ENCODE peak calls at places on chromosomes 16 and 17, in five cellular contexts. A, T, S, Y and I are unnamed samples.

GRCh38 chr16:15811778-15812750 is 44.8 kb downstream of the MYH11 start:
- DNase-seq in A (peak; percentile 87), T (peak; percentile 91), S (no peak), Y (peak; percentile 66), I (no peak)

GRCh38 chr16:27729516-27730304 is 179.8 kb downstream of the KATNIP start:
- DNase-seq in A (no peak), T (no peak), S (no peak), Y (no peak), I (no peak)

GRCh38 chr16:2142942-2143868 is 5.2 kb upstream of the RAB26 start:
- DNase-seq in A (no peak), T (no peak), S (no peak), Y (peak; percentile 47), I (no peak)

GRCh38 chr16:12819126-12820117 is 15.7 kb upstream of the CPPED1 start:
- DNase-seq in A (peak; percentile 87), T (peak; percentile 71), S (peak; percentile 71), Y (peak; percentile 92), I (peak; percentile 65)

GRCh38 chr17:57138956-57139576 is 54.0 kb downstream of the AKAP1 start:
- DNase-seq in A (no peak), T (no peak), S (no peak), Y (no peak), I (no peak)

GRCh38 chr16:88706288-88706964 is at the start of the genes CTU2 and RNF166:
- DNase-seq in A (peak; percentile 71), T (peak; percentile 94), S (peak; percentile 90), Y (peak; percentile 94), I (peak; percentile 74)

GRCh38 chr16:68064791-68065365 is 20.3 kb upstream of the NFATC3 start:
- DNase-seq in A (peak; percentile 73), T (peak; percentile 85), S (peak; percentile 77), Y (peak; percentile 92), I (peak; percentile 64)

GRCh38 chr17:59561042-59561441 is 4.4 kb upstream of the DHX40 start:
- DNase-seq in A (peak; percentile 35), T (no peak), S (no peak), Y (peak; percentile 66), I (no peak)

GRCh38 chr17:51461578-51462004 is 201.2 kb downstream of the UTP18 start:
- DNase-seq in A (peak; percentile 78), T (no peak), S (peak; percentile 50), Y (peak; percentile 97), I (peak; percentile 44)

GRCh38 chr16:23534868-23535860 is 22.0 kb downstream of the EARS2 start:
- DNase-seq in A (no peak), T (no peak), S (no peak), Y (no peak), I (no peak)

GRCh38 chr17:57350266-57350665 is 93.9 kb downstream of the MSI2 start:
- DNase-seq in A (no peak), T (no peak), S (peak; percentile 38), Y (peak; percentile 43), I (peak; percentile 69)

GRCh38 chr16:84498859-84499620 is 5.4 kb downstream of the MEAK7 start:
- DNase-seq in A (no peak), T (no peak), S (no peak), Y (no peak), I (no peak)

GRCh38 chr16:84841787-84842300 is 22.1 kb downstream of the CRISPLD2 start:
- DNase-seq in A (no peak), T (no peak), S (peak; percentile 77), Y (peak; percentile 97), I (no peak)

GRCh38 chr17:61482467-61482866 is 30.2 kb downstream of the TBX4 start:
- DNase-seq in A (no peak), T (no peak), S (no peak), Y (no peak), I (no peak)

GRCh38 chr16:78381060-78381459 is 281.6 kb downstream of the WWOX start:
- DNase-seq in A (no peak), T (no peak), S (no peak), Y (no peak), I (no peak)

GRCh38 chr17:73550561-73550960 is 93.7 kb downstream of the SDK2 start:
- DNase-seq in A (no peak), T (no peak), S (no peak), Y (peak; percentile 73), I (no peak)

GRCh38 chr17:44599298-44600175 is 42.3 kb downstream of the FZD2 start:
- DNase-seq in A (peak; percentile 84), T (peak; percentile 93), S (peak; percentile 55), Y (peak; percentile 86), I (peak; percentile 66)

GRCh38 chr16:52825882-52826281 is 226.8 kb downstream of the CHD9NB start:
- DNase-seq in A (no peak), T (no peak), S (no peak), Y (no peak), I (no peak)

GRCh38 chr17:14784997-14785696 is 480.0 kb downstream of the PMP22 start:
- DNase-seq in A (peak; percentile 34), T (no peak), S (no peak), Y (peak; percentile 85), I (no peak)

DNA sequence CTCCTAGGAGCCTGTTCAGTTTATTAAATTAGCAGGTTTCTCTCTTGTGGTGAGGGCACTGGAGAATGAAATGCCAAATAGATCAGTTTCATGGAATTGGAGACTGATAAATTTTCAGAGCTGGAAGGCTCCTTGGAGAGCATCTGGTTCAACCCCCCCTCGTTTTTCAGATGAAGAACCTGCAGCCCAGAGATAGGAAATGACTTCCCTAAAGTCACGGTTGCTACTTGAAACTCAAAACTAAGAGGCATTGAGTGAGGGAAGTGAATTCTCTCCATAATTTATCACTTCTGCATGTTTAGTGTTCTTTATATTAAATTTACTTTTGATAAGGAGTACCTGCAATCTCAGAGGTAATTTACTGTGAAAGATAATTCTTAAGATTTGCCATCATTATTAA is 366.0 kb upstream of the CCL2 start:
- DNase-seq in A (no peak), T (no peak), S (no peak), Y (no peak), I (no peak)
- TF ChIP-seq CTCF in A (no peak), T (no peak), S (no peak), Y (no peak), I (no peak)

GRCh38 chr17:41308918-41309359 is at the start of gene KRTAP16-1:
- DNase-seq in A (no peak), T (no peak), S (no peak), Y (no peak), I (no peak)
- H3K4me3 ChIP-seq in A (no peak within 1 kb of the TSS), T (no peak within 1 kb of the TSS), S (no peak within 1 kb of the TSS), Y (no peak within 1 kb of the TSS), I (no peak within 1 kb of the TSS)

DNA sequence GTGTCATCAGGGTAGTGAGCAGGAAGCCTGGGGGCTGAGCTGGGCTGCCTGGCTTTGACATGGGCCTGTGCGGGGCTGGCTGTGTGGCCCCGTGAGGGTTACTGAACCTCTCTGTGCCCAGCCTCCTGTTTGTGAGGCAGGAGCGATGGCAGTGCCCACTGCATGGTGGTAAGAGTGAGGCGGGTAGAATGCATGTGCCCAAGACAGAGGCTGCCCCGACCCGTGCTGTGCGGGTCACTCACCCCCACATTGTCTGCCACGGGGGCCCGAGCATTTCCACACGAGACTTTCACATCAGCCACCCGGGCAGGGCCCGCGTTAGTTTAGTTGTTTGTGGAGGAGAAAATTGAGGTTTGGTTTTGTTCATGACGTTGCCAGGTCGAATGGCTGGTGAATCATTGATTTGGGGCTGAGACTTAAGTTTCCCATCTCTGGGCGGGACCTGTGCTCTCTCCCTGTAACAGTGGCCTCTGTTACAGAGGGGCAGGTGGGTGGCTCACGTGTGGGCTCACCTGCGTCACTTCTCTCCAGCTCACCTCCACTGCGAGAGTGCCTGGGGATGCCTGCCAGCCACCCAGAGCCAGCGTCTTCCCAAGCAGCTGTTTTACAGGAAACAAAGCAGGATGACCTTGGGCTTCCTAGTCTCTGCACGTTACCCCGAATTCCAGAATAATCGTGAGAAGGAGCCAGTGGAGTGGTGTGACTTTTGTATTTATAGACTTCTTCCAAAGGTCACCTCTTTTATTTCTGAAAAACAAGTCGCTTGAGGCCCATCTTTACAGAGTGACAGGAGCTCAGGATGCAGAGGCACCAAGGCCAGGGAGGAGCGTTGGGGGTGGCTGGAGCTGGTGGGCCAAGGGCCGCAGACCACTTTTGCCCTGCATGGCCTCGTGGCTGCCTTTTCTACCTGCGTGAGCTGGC is 150.6 kb downstream of the RPTOR start:
- DNase-seq in A (no peak), T (no peak), S (no peak), Y (no peak), I (no peak)
- H3K27me3 ChIP-seq in A (no peaks in the 10 kb centered on the region), T (no peaks in the 10 kb centered on the region), S (no peaks in the 10 kb centered on the region), Y (no peaks in the 10 kb centered on the region), I (no peaks in the 10 kb centered on the region)

GRCh38 chr17:5024604-5025003 is 10.6 kb downstream of the SLC52A1 start:
- DNase-seq in A (no peak), T (no peak), S (no peak), Y (no peak), I (no peak)

GRCh38 chr17:5020502-5021023 is 14.7 kb downstream of the SLC52A1 start:
- DNase-seq in A (no peak), T (no peak), S (no peak), Y (no peak), I (no peak)

GRCh38 chr17:5022171-5022711 is 13.0 kb downstream of the SLC52A1 start:
- DNase-seq in A (no peak), T (no peak), S (no peak), Y (no peak), I (no peak)

GRCh38 chr17:5023588-5024147 is 11.6 kb downstream of the SLC52A1 start:
- DNase-seq in A (no peak), T (no peak), S (no peak), Y (no peak), I (no peak)

DNA sequence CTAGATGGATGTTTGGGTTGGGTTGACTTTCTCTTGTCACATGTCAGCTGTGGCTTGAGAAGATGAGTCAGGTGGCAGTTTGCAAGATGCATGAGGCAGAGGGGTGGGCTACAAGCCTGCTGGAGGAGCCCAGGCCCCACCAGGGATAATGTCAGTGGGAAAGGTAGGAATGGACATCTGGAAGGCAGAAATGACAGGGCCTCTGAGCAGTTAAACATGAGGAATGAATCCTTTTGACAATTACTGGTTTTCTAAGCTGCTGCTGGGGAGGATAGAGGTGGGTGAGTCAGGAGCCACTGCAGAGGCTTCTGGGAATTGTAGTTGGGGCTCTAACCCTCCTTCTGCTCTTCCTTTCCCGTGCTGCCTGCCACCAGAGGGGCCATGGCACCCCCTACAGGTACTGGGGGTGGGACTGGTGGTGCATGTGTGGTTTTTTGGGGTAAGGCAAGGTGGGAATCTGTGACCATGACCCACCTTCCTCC is 15.7 kb downstream of the SLC52A1 start:
- DNase-seq in A (peak; percentile 42), T (no peak), S (no peak), Y (peak; percentile 74), I (no peak)
- TF ChIP-seq CTCF in A (peak; percentile 50), T (no peak), S (no peak), Y (peak; percentile 41), I (no peak)

DNA sequence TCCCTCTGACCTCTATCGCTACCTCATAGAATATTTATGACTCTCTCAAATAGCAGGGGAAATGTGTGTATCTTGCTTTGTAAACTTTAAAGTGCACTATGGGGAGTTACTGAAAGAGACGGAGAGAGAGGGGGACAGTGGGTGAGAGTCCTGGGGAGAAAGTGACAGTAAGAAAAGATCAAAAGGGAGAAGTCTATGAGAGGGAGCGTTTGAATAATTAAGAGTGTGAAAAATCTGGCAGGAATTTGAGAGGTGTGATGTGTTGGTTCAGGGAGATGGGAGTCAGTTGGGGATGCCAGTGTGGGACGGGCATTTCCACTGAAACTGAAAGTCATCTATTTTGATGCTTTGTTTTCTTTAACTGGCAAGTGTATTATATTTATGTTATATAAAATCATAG is 32.6 kb downstream of the USP43 start:
- DNase-seq in A (no peak), T (no peak), S (no peak), Y (peak; percentile 41), I (no peak)
- H3K4me3 ChIP-seq in A (no peak overlapping the region), T (no peak overlapping the region), S (no peak overlapping the region), Y (no peak overlapping the region), I (no peak overlapping the region)